ENCODE peak calls at places on chromosomes 6 and 20, in five cellular contexts. J is K562, B is GM12878, G is H1, E is HepG2. I is an unnamed sample.

GRCh38 chr6:106973018-106973840 is 1.3 kb downstream of the CD24 start:
- DNase-seq in J (no peak), B (no peak), G (no peak), E (no peak), I (no peak)

GRCh38 chr20:53773792-53774371 is 180.2 kb upstream of the ZNF217 start:
- DNase-seq in J (no peak), B (no peak), G (no peak), E (peak), I (peak)

GRCh38 chr20:62886709-62887058 is 25.1 kb upstream of the TCFL5 start:
- DNase-seq in J (no peak), B (no peak), G (no peak), E (no peak), I (no peak)

GRCh38 chr20:43949741-43950618 is 35.3 kb downstream of the TOX2 start:
- DNase-seq in J (peak), B (peak), G (no peak), E (no peak), I (no peak)

GRCh38 chr20:64116541-64117423 is 9.4 kb upstream of the NPBWR2 start:
- DNase-seq in J (no peak), B (no peak), G (no peak), E (no peak), I (no peak)

GRCh38 chr20:1830240-1830639 is 65.0 kb upstream of the SIRPA start:
- DNase-seq in J (no peak), B (no peak), G (no peak), E (no peak), I (peak)

GRCh38 chr6:130381459-130382380 is 15.9 kb downstream of the TMEM200A start:
- DNase-seq in J (no peak), B (no peak), G (no peak), E (no peak), I (no peak)

GRCh38 chr6:152893187-152893586 is 89.7 kb downstream of the FBXO5 start:
- DNase-seq in J (no peak), B (no peak), G (no peak), E (no peak), I (no peak)

GRCh38 chr20:2820084-2820895 is 4.1 kb downstream of the TMEM239 start:
- DNase-seq in J (peak), B (no peak), G (no peak), E (no peak), I (no peak)

GRCh38 chr20:53009979-53010735 is 38.0 kb downstream of the TSHZ2 start:
- DNase-seq in J (no peak), B (no peak), G (no peak), E (no peak), I (no peak)

GRCh38 chr6:74222768-74223321 is 526.8 kb downstream of the CD109 start:
- DNase-seq in J (no peak), B (no peak), G (peak), E (no peak), I (no peak)

GRCh38 chr20:40966516-40967185 is 62.0 kb upstream of the TOP1 start:
- DNase-seq in J (no peak), B (no peak), G (no peak), E (no peak), I (no peak)

GRCh38 chr6:128482642-128483041 is 37.8 kb downstream of the PTPRK start:
- DNase-seq in J (no peak), B (no peak), G (no peak), E (no peak), I (no peak)

GRCh38 chr6:135159531-135159930 is 21.6 kb upstream of the MYB start:
- DNase-seq in J (no peak), B (no peak), G (no peak), E (no peak), I (no peak)

GRCh38 chr6:143166247-143166695 is 105.6 kb downstream of the AIG1 start:
- DNase-seq in J (peak), B (no peak), G (no peak), E (no peak), I (no peak)

GRCh38 chr6:33014841-33015634 is 5.6 kb upstream of the HLA-DOA start:
- DNase-seq in J (peak), B (peak), G (peak), E (peak), I (peak)

GRCh38 chr6:124970243-124970642 is 8.0 kb downstream of the RNF217 start:
- DNase-seq in J (no peak), B (no peak), G (no peak), E (no peak), I (no peak)

GRCh38 chr6:144330588-144330987 is 45.5 kb downstream of the UTRN start:
- DNase-seq in J (no peak), B (no peak), G (peak), E (no peak), I (no peak)

GRCh38 chr6:63477422-63478040 is 94.7 kb upstream of the LOC128125822 start:
- DNase-seq in J (no peak), B (no peak), G (no peak), E (peak), I (no peak)

GRCh38 chr20:10555865-10556308 is 117.9 kb downstream of the JAG1 start:
- DNase-seq in J (no peak), B (no peak), G (no peak), E (peak), I (peak)

GRCh38 chr6:36722879-36723278 is 25.3 kb downstream of the RAB44 start:
- DNase-seq in J (no peak), B (no peak), G (no peak), E (no peak), I (no peak)

GRCh38 chr20:55173601-55174000 is 698.2 kb downstream of the DOK5 start:
- DNase-seq in J (no peak), B (no peak), G (no peak), E (no peak), I (no peak)

GRCh38 chr6:82363368-82364086 is at the start of gene TPBG:
- DNase-seq in J (peak), B (no peak), G (peak), E (peak), I (peak)

GRCh38 chr6:12115001-12115400 is 102.9 kb downstream of the HIVEP1 start:
- DNase-seq in J (no peak), B (no peak), G (no peak), E (no peak), I (no peak)

GRCh38 chr20:258963-259362 is 1.4 kb downstream of the DEFB132 start:
- DNase-seq in J (peak), B (no peak), G (no peak), E (peak), I (peak)

GRCh38 chr6:146595981-146596731 is 2.6 kb upstream of the ADGB start:
- DNase-seq in J (no peak), B (no peak), G (no peak), E (no peak), I (no peak)

GRCh38 chr20:63103402-63104311 is 96.9 kb upstream of the BHLHE23 start:
- DNase-seq in J (no peak), B (no peak), G (no peak), E (no peak), I (no peak)

GRCh38 chr6:148898360-148899005 is 151.7 kb downstream of the UST start:
- DNase-seq in J (no peak), B (no peak), G (no peak), E (no peak), I (no peak)

GRCh38 chr6:161631676-161632194 is 357.9 kb upstream of the AGPAT4 start:
- DNase-seq in J (no peak), B (no peak), G (no peak), E (no peak), I (no peak)

GRCh38 chr6:165231177-165231576 is 78.2 kb downstream of the C6orf118 start:
- DNase-seq in J (no peak), B (no peak), G (no peak), E (no peak), I (no peak)

GRCh38 chr6:148379481-148379880 is 36.8 kb downstream of the SASH1 start:
- DNase-seq in J (no peak), B (no peak), G (no peak), E (no peak), I (no peak)

GRCh38 chr6:83008631-83009030 is 57.0 kb downstream of the UBE3D start:
- DNase-seq in J (no peak), B (no peak), G (no peak), E (no peak), I (no peak)

GRCh38 chr6:146965110-146965689 is 239.0 kb upstream of the STXBP5 start:
- DNase-seq in J (peak), B (no peak), G (no peak), E (no peak), I (no peak)

GRCh38 chr6:35893246-35893645 is 27.7 kb downstream of the SRPK1 start:
- DNase-seq in J (no peak), B (no peak), G (no peak), E (no peak), I (no peak)

GRCh38 chr6:23040899-23041298 is 471.5 kb downstream of the HDGFL1 start:
- DNase-seq in J (no peak), B (no peak), G (no peak), E (no peak), I (no peak)

GRCh38 chr20:50027611-50028105 is 44.9 kb downstream of the SNAI1 start:
- DNase-seq in J (no peak), B (no peak), G (no peak), E (no peak), I (peak)

GRCh38 chr20:39862613-39863012 is 826.4 kb downstream of the MAFB start:
- DNase-seq in J (no peak), B (no peak), G (no peak), E (no peak), I (no peak)

GRCh38 chr6:109139109-109139508 is 43.8 kb downstream of the CEP57L1 start:
- DNase-seq in J (no peak), B (no peak), G (no peak), E (peak), I (no peak)
- TF ChIP-seq RFX5 in J (no peak), B (no peak), G (no peak), E (no peak), I (no peak)

DNA sequence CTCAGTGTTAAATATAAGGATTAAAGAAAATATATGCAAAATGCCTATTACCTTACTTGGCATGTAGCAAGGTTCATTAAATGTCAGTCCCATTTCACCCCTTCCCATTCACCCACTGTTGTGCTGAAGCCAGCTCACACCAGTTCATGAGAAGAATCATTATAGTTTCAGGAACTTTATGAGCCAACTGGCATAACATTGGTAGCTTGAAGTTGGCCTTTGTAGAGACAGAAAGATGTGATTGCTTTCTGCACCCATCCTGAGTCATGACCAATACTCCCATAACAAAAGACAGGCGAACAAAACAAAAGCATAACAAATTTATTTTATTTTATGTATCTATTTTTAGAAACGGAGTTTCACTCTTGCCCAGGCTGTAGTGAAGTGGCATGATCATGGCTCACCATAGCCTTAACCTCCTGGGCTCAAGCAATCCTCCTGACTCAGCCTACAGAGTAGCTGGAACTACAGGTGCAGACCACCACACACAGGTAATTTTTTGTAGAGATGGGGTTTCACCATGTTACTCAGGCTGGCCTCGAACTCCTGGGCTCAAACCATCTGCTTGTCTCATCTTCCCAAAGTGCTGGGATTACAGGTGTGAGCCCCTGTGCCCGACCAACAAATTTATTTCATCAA is 17.6 kb upstream of the IER3 start:
- DNase-seq in J (no peak), B (no peak), G (no peak), E (no peak), I (no peak)
- TF ChIP-seq KDM1A in J (no peak), B (no peak), G (no peak), E (no peak), I (no peak)

GRCh38 chr20:45325367-45325766 is 17.3 kb upstream of the MATN4 start:
- DNase-seq in J (no peak), B (no peak), G (no peak), E (no peak), I (no peak)

GRCh38 chr20:45318948-45319347 is 10.8 kb upstream of the MATN4 start:
- DNase-seq in J (no peak), B (no peak), G (no peak), E (no peak), I (no peak)

GRCh38 chr20:45323731-45324130 is 15.6 kb upstream of the MATN4 start:
- DNase-seq in J (no peak), B (no peak), G (no peak), E (no peak), I (no peak)

GRCh38 chr20:45320948-45321595 is 13.0 kb upstream of the MATN4 start:
- DNase-seq in J (no peak), B (peak), G (no peak), E (no peak), I (no peak)

DNA sequence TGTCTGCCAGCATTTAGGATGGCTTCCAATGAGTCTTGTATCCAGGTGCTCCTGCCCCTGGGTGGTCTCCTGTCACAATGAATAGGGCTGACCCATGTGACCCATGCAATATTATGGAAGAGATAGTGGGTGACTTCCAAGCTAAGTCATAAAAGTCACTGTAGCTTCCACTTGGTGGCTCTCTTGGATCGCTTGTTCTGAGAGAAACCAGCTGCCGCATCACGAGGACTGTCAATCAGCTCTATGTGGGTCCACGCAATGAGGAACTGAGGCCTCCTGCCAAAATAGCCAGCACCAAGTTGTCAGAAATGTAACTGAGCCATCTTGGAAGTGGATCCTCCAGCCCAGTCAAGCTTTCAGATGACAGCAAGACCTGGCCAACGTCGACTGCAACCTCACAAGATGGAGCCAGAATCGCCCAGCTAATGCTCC is 14.9 kb upstream of the MATN4 start:
- DNase-seq in J (peak), B (no peak), G (no peak), E (peak), I (no peak)
- H3K27ac ChIP-seq in J (no peak), B (no peak), G (no peak), E (no peak), I (no peak)

GRCh38 chr20:24571159-24571558 is 101.7 kb downstream of the SYNDIG1 start:
- DNase-seq in J (no peak), B (no peak), G (no peak), E (no peak), I (no peak)

GRCh38 chr20:24573557-24573956 is 104.1 kb downstream of the SYNDIG1 start:
- DNase-seq in J (no peak), B (no peak), G (no peak), E (no peak), I (no peak)

GRCh38 chr20:24572862-24573261 is 103.4 kb downstream of the SYNDIG1 start:
- DNase-seq in J (no peak), B (no peak), G (no peak), E (no peak), I (no peak)

GRCh38 chr20:24574307-24574706 is 104.9 kb downstream of the SYNDIG1 start:
- DNase-seq in J (no peak), B (no peak), G (no peak), E (no peak), I (no peak)

GRCh38 chr20:24572140-24572539 is 102.7 kb downstream of the SYNDIG1 start:
- DNase-seq in J (no peak), B (no peak), G (no peak), E (no peak), I (no peak)
- TF ChIP-seq RFX5 in J (no peak), B (no peak), G (no peak), E (no peak), I (no peak)

I was measured in A549.